ENCODE peak calls at places on chromosomes 6 and 20, in seven cellular contexts. I, U, Z, T, A, J and W are unnamed samples.

GRCh38 chr6:26290941-26291340 is 74.1 kb upstream of the BTN3A2 start:
- DNase-seq in I (no peak), U (no peak), Z (no peak), T (no peak), A (no peak), J (no peak), W (no peak)

GRCh38 chr6:163341671-163342070 is 72.8 kb upstream of the QKI start:
- DNase-seq in I (no peak), U (peak; percentile 81), Z (no peak), T (no peak), A (no peak), J (no peak), W (peak; percentile 40)

GRCh38 chr20:17558154-17558940 is 11.5 kb upstream of the DSTN start:
- DNase-seq in I (no peak), U (peak; percentile 56), Z (peak; percentile 91), T (peak; percentile 99), A (peak; percentile 68), J (no peak), W (peak; percentile 89)

GRCh38 chr6:83199865-83200230 is 6.7 kb downstream of the RWDD2A start:
- DNase-seq in I (no peak), U (peak; percentile 80), Z (peak; percentile 92), T (peak; percentile 52), A (no peak), J (no peak), W (no peak)

GRCh38 chr20:22403860-22404608 is 180.3 kb downstream of the FOXA2 start:
- DNase-seq in I (no peak), U (no peak), Z (no peak), T (peak; percentile 1), A (no peak), J (peak; percentile 20), W (peak; percentile 12)

GRCh38 chr6:28643017-28643740 is 117.5 kb downstream of the GPX5 start:
- DNase-seq in I (peak; percentile 70), U (peak; percentile 19), Z (peak; percentile 78), T (peak; percentile 74), A (peak; percentile 73), J (no peak), W (peak; percentile 97)

GRCh38 chr6:111770263-111771083 is 102.8 kb downstream of the FYN start:
- DNase-seq in I (no peak), U (no peak), Z (no peak), T (no peak), A (no peak), J (no peak), W (peak; percentile 81)

GRCh38 chr6:47246556-47246955 is 63.1 kb downstream of the TNFRSF21 start:
- DNase-seq in I (no peak), U (no peak), Z (no peak), T (no peak), A (no peak), J (no peak), W (no peak)

GRCh38 chr6:145367149-145367548 is 368.2 kb downstream of the EPM2A start:
- DNase-seq in I (no peak), U (no peak), Z (no peak), T (no peak), A (no peak), J (no peak), W (no peak)

DNA sequence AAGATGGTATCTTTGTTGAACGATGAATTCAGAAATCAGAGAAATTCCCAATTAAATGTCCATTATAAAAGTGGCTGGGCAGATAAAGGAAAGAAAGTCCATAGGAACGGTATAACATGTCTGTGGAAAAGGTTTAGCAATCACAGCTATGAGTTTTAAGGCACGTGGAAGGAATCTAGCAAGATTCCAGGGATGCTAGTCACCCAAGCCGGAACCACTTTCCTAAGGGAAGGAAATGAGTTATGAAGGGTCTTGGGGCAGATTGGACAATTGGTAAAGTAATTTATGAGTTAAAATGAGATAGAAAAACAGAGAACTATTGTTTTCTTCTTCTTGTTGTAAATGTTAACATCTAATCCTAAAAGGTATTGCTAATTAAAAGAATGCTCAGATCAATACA is 384.8 kb downstream of the ADGRB3 start:
- DNase-seq in I (no peak), U (peak; percentile 15), Z (peak; percentile 20), T (peak; percentile 44), A (no peak), J (no peak), W (peak; percentile 34)
- H3K4ac ChIP-seq in I (no peak overlapping the region), U (no peak overlapping the region), Z (no peak overlapping the region), T (no peak overlapping the region), A (no peak overlapping the region), J (no peak overlapping the region), W (no peak overlapping the region)

GRCh38 chr6:140824595-140824994 is 1308.1 kb upstream of the GJE1 start:
- DNase-seq in I (no peak), U (no peak), Z (peak; percentile 13), T (no peak), A (no peak), J (no peak), W (no peak)
- H3K27ac ChIP-seq in I (no peak overlapping the region), U (no peak overlapping the region), Z (peak overlapping the region; percentile 40), T (no peak overlapping the region), A (no peak overlapping the region), J (no peak overlapping the region), W (no peak overlapping the region)

DNA sequence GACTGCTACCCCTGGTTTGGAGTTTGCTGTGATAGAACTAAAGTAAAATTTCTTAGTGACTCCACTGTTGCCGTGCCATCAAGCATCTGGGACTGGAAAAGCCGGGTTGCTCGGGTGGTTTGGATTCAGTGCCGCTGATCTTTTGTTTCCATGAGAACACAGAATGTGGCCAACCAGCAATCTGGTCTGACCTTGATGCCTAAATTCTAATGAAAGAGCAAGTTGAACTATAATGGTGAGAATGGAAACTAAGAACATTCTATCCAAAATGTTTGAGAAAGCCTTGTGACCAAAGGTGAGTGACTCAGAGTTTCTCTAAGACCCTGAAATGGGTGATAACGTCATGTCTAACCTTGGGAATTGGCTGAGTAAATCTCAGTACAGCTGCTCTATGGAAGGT is 9.9 kb upstream of the PI16 start:
- DNase-seq in I (no peak), U (peak; percentile 41), Z (peak; percentile 23), T (no peak), A (no peak), J (no peak), W (no peak)
- H3K79me1 ChIP-seq in I (no peaks in the 10 kb centered on the region), U (no peaks in the 10 kb centered on the region), Z (no peaks in the 10 kb centered on the region), T (no peaks in the 10 kb centered on the region), A (no peaks in the 10 kb centered on the region), J (no peaks in the 10 kb centered on the region), W (no peaks in the 10 kb centered on the region)

DNA sequence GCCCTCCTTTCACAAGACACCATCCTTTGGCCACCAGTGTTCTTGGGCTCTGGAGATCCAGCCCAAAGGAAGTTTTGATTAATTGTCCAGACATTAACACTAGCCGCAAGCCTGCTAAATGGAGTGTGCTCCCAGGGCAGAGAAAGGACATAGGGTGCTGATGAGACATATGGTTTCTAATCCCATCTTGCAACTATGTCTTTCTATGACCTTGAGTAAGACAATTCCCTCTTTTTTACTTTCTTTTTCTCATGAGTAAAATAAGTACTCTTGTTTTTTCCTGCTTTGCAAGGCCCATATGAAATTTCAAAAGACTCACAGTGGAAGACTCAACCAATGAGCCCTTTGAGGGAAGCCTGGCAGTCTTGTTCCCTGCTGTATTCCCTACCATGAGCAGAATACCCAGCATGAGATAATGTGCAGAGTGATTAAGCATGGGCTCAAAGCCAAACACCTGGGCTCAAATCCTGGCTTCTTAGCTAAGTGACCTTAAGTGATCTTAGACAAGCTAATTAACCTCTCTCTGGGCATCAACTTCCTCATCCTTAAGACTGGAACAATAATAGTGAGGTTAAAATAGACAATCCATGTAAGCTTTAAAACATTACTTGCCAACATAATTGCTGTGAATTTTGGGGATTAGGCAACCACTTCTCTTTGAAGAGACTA is at the start of gene WFDC10B:
- DNase-seq in I (no peak), U (no peak), Z (no peak), T (no peak), A (no peak), J (no peak), W (no peak)
- H3K4ac ChIP-seq in I (no peak within 1 kb of the TSS), U (no peak within 1 kb of the TSS), Z (no peak within 1 kb of the TSS), T (no peak within 1 kb of the TSS), A (no peak within 1 kb of the TSS), J (no peak within 1 kb of the TSS), W (no peak within 1 kb of the TSS)